ENCODE peak calls at places on chromosomes 16 and 17, in five cellular contexts. One of them, this sample, is unnamed.

GRCh38 chr16:28495098-28495793 is 803 bp downstream of the APOBR start:
- DNase-seq in H9: no peak
- DNase-seq in neuronal stem cell: no peak
- DNase-seq in IMR-90: no peak
- DNase-seq in H1: no peak
- DNase-seq in this sample: no peak

GRCh38 chr17:22467720-22468119 is 775.4 kb downstream of the KCNJ18 start:
- DNase-seq in H1: no peak
- DNase-seq in neuronal stem cell: no peak
- DNase-seq in H9: no peak
- DNase-seq in IMR-90: no peak
- DNase-seq in this sample: no peak

GRCh38 chr17:79919862-79920720 is 80.9 kb upstream of the CBX4 start:
- DNase-seq in H1: no peak
- DNase-seq in H9: no peak
- DNase-seq in neuronal stem cell: no peak
- DNase-seq in IMR-90: no peak
- DNase-seq in this sample: no peak

GRCh38 chr16:67641779-67642708 is 2.9 kb upstream of the CARMIL2 start:
- DNase-seq in neuronal stem cell: no peak
- DNase-seq in IMR-90: peak; percentile 33
- DNase-seq in H1: no peak
- DNase-seq in H9: no peak
- DNase-seq in this sample: no peak

GRCh38 chr17:30332057-30332542 is 1.8 kb downstream of the TMIGD1 start:
- DNase-seq in H9: no peak
- DNase-seq in IMR-90: peak; percentile 92
- DNase-seq in H1: no peak
- DNase-seq in neuronal stem cell: no peak
- DNase-seq in this sample: peak; percentile 84

GRCh38 chr17:50667259-50668024 is 32.8 kb downstream of the ABCC3 start:
- DNase-seq in H9: no peak
- DNase-seq in neuronal stem cell: no peak
- DNase-seq in IMR-90: no peak
- DNase-seq in H1: no peak
- DNase-seq in this sample: no peak

GRCh38 chr16:69404275-69404805 is 18.5 kb upstream of the TERF2 start:
- DNase-seq in neuronal stem cell: no peak
- DNase-seq in H9: no peak
- DNase-seq in IMR-90: peak; percentile 40
- DNase-seq in H1: no peak
- DNase-seq in this sample: peak; percentile 76

GRCh38 chr16:29710227-29711219 is 31.5 kb downstream of the QPRT start:
- DNase-seq in H1: no peak
- DNase-seq in neuronal stem cell: no peak
- DNase-seq in H9: peak; percentile 40
- DNase-seq in IMR-90: peak; percentile 79
- DNase-seq in this sample: peak; percentile 82

GRCh38 chr17:81097943-81098308 is 63.0 kb downstream of the BAIAP2 start:
- DNase-seq in H1: no peak
- DNase-seq in H9: no peak
- DNase-seq in IMR-90: peak; percentile 30
- DNase-seq in neuronal stem cell: no peak
- DNase-seq in this sample: peak; percentile 29

GRCh38 chr16:67535201-67535600 is 6.6 kb downstream of the RIPOR1 start:
- DNase-seq in H1: no peak
- DNase-seq in H9: no peak
- DNase-seq in neuronal stem cell: no peak
- DNase-seq in IMR-90: no peak
- DNase-seq in this sample: no peak

GRCh38 chr17:28551421-28552186 is 820 bp downstream of the UNC119 start:
- DNase-seq in H9: no peak
- DNase-seq in H1: no peak
- DNase-seq in IMR-90: no peak
- DNase-seq in neuronal stem cell: no peak
- DNase-seq in this sample: peak; percentile 51

GRCh38 chr17:82936768-82937171 is 96.9 kb upstream of the ZNF750 start:
- DNase-seq in H9: no peak
- DNase-seq in H1: no peak
- DNase-seq in IMR-90: no peak
- DNase-seq in neuronal stem cell: no peak
- DNase-seq in this sample: no peak

GRCh38 chr16:86317617-86318021 is 192.7 kb upstream of the FOXF1 start:
- DNase-seq in H1: no peak
- DNase-seq in neuronal stem cell: no peak
- DNase-seq in IMR-90: no peak
- DNase-seq in H9: no peak
- DNase-seq in this sample: no peak

GRCh38 chr16:67419931-67420330 is 3.7 kb upstream of the ZDHHC1 start:
- DNase-seq in H9: no peak
- DNase-seq in neuronal stem cell: no peak
- DNase-seq in IMR-90: no peak
- DNase-seq in H1: no peak
- DNase-seq in this sample: no peak

GRCh38 chr17:2282297-2282873 is 21.2 kb downstream of the SMG6 start:
- DNase-seq in H1: no peak
- DNase-seq in H9: peak; percentile 37
- DNase-seq in neuronal stem cell: peak; percentile 51
- DNase-seq in IMR-90: peak; percentile 91
- DNase-seq in this sample: peak; percentile 89

GRCh38 chr17:78725448-78726021 is 56.5 kb downstream of the CYTH1 start:
- DNase-seq in neuronal stem cell: no peak
- DNase-seq in H1: no peak
- DNase-seq in H9: no peak
- DNase-seq in IMR-90: no peak
- DNase-seq in this sample: no peak

GRCh38 chr17:66833201-66833600 is 1.7 kb upstream of the CACNG5 start:
- DNase-seq in H1: no peak
- DNase-seq in neuronal stem cell: no peak
- DNase-seq in IMR-90: no peak
- DNase-seq in H9: no peak
- DNase-seq in this sample: no peak

GRCh38 chr17:6670571-6670970 is 19.0 kb downstream of the C17orf100 start:
- DNase-seq in H1: no peak
- DNase-seq in H9: peak; percentile 17
- DNase-seq in neuronal stem cell: no peak
- DNase-seq in IMR-90: no peak
- DNase-seq in this sample: no peak

GRCh38 chr16:27532088-27532810 is 17.5 kb downstream of the GTF3C1 start:
- DNase-seq in neuronal stem cell: no peak
- DNase-seq in H9: no peak
- DNase-seq in IMR-90: no peak
- DNase-seq in H1: no peak
- DNase-seq in this sample: no peak

GRCh38 chr17:1399679-1400512 is at the start of gene YWHAE:
- DNase-seq in H1: peak; percentile 97
- DNase-seq in H9: peak; percentile 99
- DNase-seq in neuronal stem cell: peak; percentile 96
- DNase-seq in IMR-90: peak; percentile 91
- DNase-seq in this sample: peak; percentile 97

GRCh38 chr17:82079001-82079677 is 13.5 kb upstream of the DUS1L start:
- DNase-seq in IMR-90: no peak
- DNase-seq in H1: no peak
- DNase-seq in neuronal stem cell: no peak
- DNase-seq in H9: no peak
- DNase-seq in this sample: no peak

GRCh38 chr17:66230918-66231543 is 1.8 kb upstream of the APOH start:
- DNase-seq in H1: no peak
- DNase-seq in IMR-90: no peak
- DNase-seq in neuronal stem cell: no peak
- DNase-seq in H9: no peak
- DNase-seq in this sample: no peak

GRCh38 chr17:50603340-50603739 is 31.3 kb upstream of the ABCC3 start:
- DNase-seq in IMR-90: no peak
- DNase-seq in H9: peak; percentile 77
- DNase-seq in H1: no peak
- DNase-seq in neuronal stem cell: no peak
- DNase-seq in this sample: no peak

GRCh38 chr17:27466376-27466747 is 10.1 kb downstream of the KSR1 start:
- DNase-seq in H9: peak; percentile 58
- DNase-seq in IMR-90: no peak
- DNase-seq in neuronal stem cell: no peak
- DNase-seq in H1: no peak
- DNase-seq in this sample: no peak
- H2AFZ ChIP-seq in H9: no peak overlapping the region
- H2AFZ ChIP-seq in IMR-90: no peak overlapping the region
- H2AFZ ChIP-seq in neuronal stem cell: no peak overlapping the region
- H2AFZ ChIP-seq in H1: no peak overlapping the region
- H2AFZ ChIP-seq in this sample: no peak overlapping the region

DNA sequence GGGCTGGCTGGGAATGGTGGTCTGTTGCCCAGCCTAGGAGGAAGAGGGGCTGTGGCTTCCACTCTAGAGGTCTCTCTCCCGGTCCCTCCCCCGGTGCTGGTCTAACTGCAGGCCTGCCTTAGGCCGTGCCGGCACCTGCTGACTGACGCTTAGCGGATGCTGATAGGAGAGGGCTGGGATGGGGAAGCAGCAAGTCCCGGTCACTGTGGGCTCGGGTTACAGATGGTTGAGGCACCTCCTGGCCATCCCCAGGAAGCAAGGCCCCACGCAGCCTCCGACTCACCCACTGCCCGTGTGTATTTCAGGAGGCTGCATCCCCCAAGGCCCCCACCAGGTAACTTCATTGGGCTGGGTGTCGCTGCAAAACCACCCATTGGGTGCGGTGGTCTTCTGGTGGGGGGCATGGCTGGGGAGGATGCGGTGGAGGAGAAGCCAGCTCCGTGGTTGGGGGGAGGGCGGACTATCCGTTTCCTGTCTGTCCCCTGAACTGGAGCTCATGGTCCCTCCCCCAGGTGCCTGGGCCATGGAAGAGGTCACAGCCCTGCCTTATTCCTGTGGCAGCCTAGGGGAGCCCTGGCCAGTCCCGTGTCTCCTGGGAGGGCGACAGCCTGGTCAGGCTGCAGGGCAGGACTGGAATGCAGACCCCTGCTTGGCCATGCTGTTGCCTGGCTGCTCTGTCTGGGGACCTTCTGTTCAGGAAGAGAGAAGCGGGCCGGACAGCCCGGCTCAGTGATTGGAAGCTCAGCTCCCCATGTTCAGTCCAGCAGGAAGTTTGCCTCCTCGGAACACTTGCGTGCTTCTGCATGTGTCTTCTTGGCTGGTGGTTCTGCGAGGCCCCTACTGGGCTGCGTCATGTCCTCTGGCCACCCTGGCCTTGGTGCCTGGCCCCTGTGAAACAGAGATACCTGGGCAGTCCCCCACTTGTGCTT is 279.0 kb downstream of the SEC14L1 start:
- DNase-seq in H1: peak; percentile 79
- DNase-seq in H9: peak; percentile 95
- DNase-seq in IMR-90: peak; percentile 80
- DNase-seq in neuronal stem cell: no peak
- DNase-seq in this sample: peak; percentile 74
- H3K18ac ChIP-seq in H1: peak overlapping the region; percentile 71
- H3K18ac ChIP-seq in H9: no peak overlapping the region
- H3K18ac ChIP-seq in IMR-90: no peak overlapping the region
- H3K18ac ChIP-seq in neuronal stem cell: peak overlapping the region; percentile 90
- H3K18ac ChIP-seq in this sample: peak overlapping the region; percentile 93

GRCh38 chr16:74700206-74701040 is at the start of gene MLKL:
- DNase-seq in IMR-90: peak; percentile 26
- DNase-seq in neuronal stem cell: no peak
- DNase-seq in H9: peak; percentile 54
- DNase-seq in H1: no peak
- DNase-seq in this sample: peak; percentile 73
- H2AFZ ChIP-seq in IMR-90: peak within 1 kb of the TSS; percentile 99
- H2AFZ ChIP-seq in neuronal stem cell: peak within 1 kb of the TSS; percentile 85
- H2AFZ ChIP-seq in H9: no peak within 1 kb of the TSS
- H2AFZ ChIP-seq in H1: peak within 1 kb of the TSS; percentile 95
- H2AFZ ChIP-seq in this sample: peak within 1 kb of the TSS; percentile 59

GRCh38 chr16:57530531-57531252 is 5.7 kb downstream of the CCDC102A start:
- DNase-seq in H1: no peak
- DNase-seq in IMR-90: no peak
- DNase-seq in H9: peak; percentile 19
- DNase-seq in neuronal stem cell: no peak
- DNase-seq in this sample: no peak
- H3K18ac ChIP-seq in H1: no peak overlapping the region
- H3K18ac ChIP-seq in IMR-90: no peak overlapping the region
- H3K18ac ChIP-seq in H9: no peak overlapping the region
- H3K18ac ChIP-seq in neuronal stem cell: no peak overlapping the region
- H3K18ac ChIP-seq in this sample: peak overlapping the region; percentile 14

GRCh38 chr16:46573834-46574159 is 47.4 kb downstream of the SHCBP1 start:
- DNase-seq in H9: peak; percentile 30
- DNase-seq in IMR-90: no peak
- DNase-seq in neuronal stem cell: no peak
- DNase-seq in H1: no peak
- DNase-seq in this sample: no peak
- H2AFZ ChIP-seq in H9: no peak overlapping the region
- H2AFZ ChIP-seq in IMR-90: peak overlapping the region; percentile 63
- H2AFZ ChIP-seq in neuronal stem cell: peak overlapping the region; percentile 66
- H2AFZ ChIP-seq in H1: no peak overlapping the region
- H2AFZ ChIP-seq in this sample: peak overlapping the region; percentile 6

GRCh38 chr17:35748323-35748960 is 4.6 kb downstream of the GAS2L2 start:
- DNase-seq in H1: no peak
- DNase-seq in IMR-90: no peak
- DNase-seq in neuronal stem cell: no peak
- DNase-seq in H9: no peak
- DNase-seq in this sample: no peak
- H3K18ac ChIP-seq in H1: no peak overlapping the region
- H3K18ac ChIP-seq in IMR-90: no peak overlapping the region
- H3K18ac ChIP-seq in neuronal stem cell: no peak overlapping the region
- H3K18ac ChIP-seq in H9: no peak overlapping the region
- H3K18ac ChIP-seq in this sample: no peak overlapping the region

DNA sequence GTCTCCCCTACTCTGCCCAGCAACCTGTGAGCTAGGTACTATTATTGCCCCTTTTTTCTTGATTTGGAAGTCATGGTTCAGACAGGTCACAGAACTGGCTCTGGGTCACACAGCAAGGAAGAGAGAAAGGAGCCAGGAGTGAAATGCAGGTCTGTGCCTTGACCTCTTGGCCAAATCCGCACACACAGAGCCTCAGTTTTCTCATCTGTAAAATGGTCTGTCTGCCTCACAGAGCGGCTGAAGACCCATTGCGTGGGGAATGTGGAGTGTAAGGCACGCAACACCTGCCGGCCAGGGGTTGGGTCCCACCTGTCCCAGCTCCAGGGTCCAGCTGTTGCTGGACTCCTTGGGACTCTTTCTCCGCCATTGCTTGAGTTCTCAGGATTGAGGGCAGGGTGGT is 32.4 kb downstream of the CNGB1 start:
- DNase-seq in neuronal stem cell: no peak
- DNase-seq in H9: no peak
- DNase-seq in IMR-90: no peak
- DNase-seq in H1: no peak
- DNase-seq in this sample: no peak
- H2AFZ ChIP-seq in neuronal stem cell: no peak overlapping the region
- H2AFZ ChIP-seq in H9: no peak overlapping the region
- H2AFZ ChIP-seq in IMR-90: peak overlapping the region; percentile 56
- H2AFZ ChIP-seq in H1: no peak overlapping the region
- H2AFZ ChIP-seq in this sample: no peak overlapping the region

DNA sequence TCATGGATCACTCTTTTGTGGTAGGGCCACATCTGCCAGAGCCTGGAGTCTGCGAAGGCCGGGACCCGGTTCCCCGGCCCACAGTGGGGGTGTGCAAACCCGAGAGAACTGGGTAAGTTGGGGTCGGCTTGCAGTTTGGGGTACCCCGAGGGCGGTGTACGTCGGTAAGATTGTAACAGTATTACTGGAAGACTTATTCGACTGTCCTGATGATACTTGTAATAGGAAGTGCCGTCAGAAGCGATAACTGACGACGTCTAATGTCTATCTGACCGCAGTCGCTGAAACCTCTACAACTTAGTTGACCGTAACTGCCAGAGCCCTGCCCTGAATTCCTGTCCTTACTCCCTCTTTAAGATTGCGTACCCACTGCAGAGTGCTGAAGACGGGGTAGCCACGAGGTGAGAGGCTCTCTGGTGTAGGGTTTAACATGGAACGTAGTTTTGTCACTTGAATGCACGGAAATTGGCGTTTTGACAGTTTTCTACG is 24.0 kb downstream of the TRPV2 start:
- DNase-seq in H9: no peak
- DNase-seq in neuronal stem cell: no peak
- DNase-seq in H1: no peak
- DNase-seq in IMR-90: no peak
- DNase-seq in this sample: peak; percentile 38
- H3K18ac ChIP-seq in H9: no peak overlapping the region
- H3K18ac ChIP-seq in neuronal stem cell: peak overlapping the region; percentile 91
- H3K18ac ChIP-seq in H1: peak overlapping the region; percentile 96
- H3K18ac ChIP-seq in IMR-90: peak overlapping the region; percentile 35
- H3K18ac ChIP-seq in this sample: peak overlapping the region; percentile 89

This sample was measured in mesenchymal stem cell.